ENCODE peak calls at places on chromosomes 13 and 19, in nine cellular contexts. A is brain microvascular endothelial cell; T is activated T-helper 2 cell treated with anti-CD3 and anti-CD28 coated beads, Interferon-gamma antibody, Interleukin-2, Interleukin-4, amounts not matched to agents 10 μg/mL and 5 μg/mL and 100 μg/mL, durations not matched to agents 14 hours and 24 hours and 36 hours; O is GOT3; C is nephron progenitor cell; G is EL; I is T-cell; B is cardiac fibroblast; F is heart left ventricle. H is an unnamed sample.

GRCh38 chr13:92510416-92510815 is 716.2 kb upstream of the GPC6 start:
- DNase-seq in C (no peak), I (no peak), B (peak), O (no peak), F (no peak), T (no peak), A (peak), G (peak), H (peak)

GRCh38 chr13:106922384-106922783 is 354.4 kb upstream of the ARGLU1 start:
- DNase-seq in O (no peak), C (no peak), B (no peak), T (no peak), I (no peak), F (no peak), G (no peak), A (no peak), H (no peak)

GRCh38 chr13:59906413-59907027 is 257.2 kb downstream of the DIAPH3 start:
- DNase-seq in I (no peak), C (peak), G (peak), F (no peak), O (no peak), B (peak), T (no peak), A (peak), H (peak)

GRCh38 chr13:30884543-30884942 is 21.5 kb upstream of the MEDAG start:
- DNase-seq in G (no peak), B (no peak), A (no peak), I (no peak), T (no peak), F (no peak), C (no peak), O (no peak), H (no peak)

GRCh38 chr13:42497798-42498197 is 76.2 kb upstream of the TNFSF11 start:
- DNase-seq in C (no peak), T (no peak), A (peak), O (no peak), B (peak), F (no peak), I (no peak), G (peak), H (peak)

GRCh38 chr19:51652266-51652665 is 5.6 kb upstream of the SIGLEC14 start:
- DNase-seq in G (no peak), I (no peak), A (no peak), C (no peak), F (no peak), O (no peak), T (no peak), B (no peak), H (no peak)

GRCh38 chr13:45916859-45917418 is 65.4 kb upstream of the SIAH3 start:
- DNase-seq in I (no peak), G (no peak), A (no peak), B (no peak), F (no peak), T (no peak), O (no peak), C (no peak), H (no peak)

GRCh38 chr19:43429395-43429794 is 14.7 kb downstream of the TEX101 start:
- DNase-seq in I (no peak), B (no peak), C (no peak), G (no peak), T (no peak), F (no peak), A (no peak), O (no peak), H (no peak)

GRCh38 chr13:110409581-110409992 is 102.5 kb downstream of the COL4A2 start:
- DNase-seq in T (no peak), F (no peak), B (peak), O (no peak), I (no peak), A (peak), G (peak), C (no peak), H (peak)

GRCh38 chr13:40059540-40060232 is 404.2 kb downstream of the COG6 start:
- DNase-seq in F (no peak), O (no peak), C (no peak), T (no peak), A (no peak), I (no peak), G (no peak), B (peak), H (peak)

GRCh38 chr19:6228523-6229215 is 51.1 kb downstream of the MLLT1 start:
- DNase-seq in I (no peak), F (no peak), A (no peak), C (no peak), B (no peak), G (no peak), T (no peak), O (no peak), H (no peak)